ENCODE peak calls at places on chromosomes 2 and 18, in eight cellular contexts. One of them, this sample, is unnamed.

GRCh38 chr2:100886054-100886453 is 66.1 kb downstream of the NPAS2 start:
- DNase-seq in NCI-H1105: no peak
- DNase-seq in activated naive CD4-positive, alpha-beta T cell treated with anti-CD3 and anti-CD28 coated beads, Interleukin-2, amount 10 ng/mL, durations not matched to agents 7 days and 5 days: no peak
- DNase-seq in stimulated activated CD4-positive, alpha-beta T cell treated with anti-CD3 and anti-CD28 coated beads, Interleukin-12 subunit alpha, Interleukin-12 subunit beta, amount 100 ng/mL, for 48 hours: no peak
- DNase-seq in tibial artery: no peak
- DNase-seq in naive B cell: no peak
- DNase-seq in MG63: no peak
- DNase-seq in adrenal gland: no peak
- DNase-seq in this sample: no peak

GRCh38 chr2:72389447-72389846 is 241.8 kb upstream of the CYP26B1 start:
- DNase-seq in stimulated activated CD4-positive, alpha-beta T cell treated with anti-CD3 and anti-CD28 coated beads, Interleukin-12 subunit alpha, Interleukin-12 subunit beta, amount 100 ng/mL, for 48 hours: no peak
- DNase-seq in MG63: no peak
- DNase-seq in naive B cell: no peak
- DNase-seq in tibial artery: no peak
- DNase-seq in NCI-H1105: no peak
- DNase-seq in activated naive CD4-positive, alpha-beta T cell treated with anti-CD3 and anti-CD28 coated beads, Interleukin-2, amount 10 ng/mL, durations not matched to agents 7 days and 5 days: no peak
- DNase-seq in adrenal gland: no peak
- DNase-seq in this sample: no peak

GRCh38 chr2:234412726-234413125 is 84.2 kb downstream of the ARL4C start:
- DNase-seq in stimulated activated CD4-positive, alpha-beta T cell treated with anti-CD3 and anti-CD28 coated beads, Interleukin-12 subunit alpha, Interleukin-12 subunit beta, amount 100 ng/mL, for 48 hours: no peak
- DNase-seq in NCI-H1105: no peak
- DNase-seq in MG63: peak; percentile 92
- DNase-seq in naive B cell: no peak
- DNase-seq in adrenal gland: no peak
- DNase-seq in tibial artery: no peak
- DNase-seq in activated naive CD4-positive, alpha-beta T cell treated with anti-CD3 and anti-CD28 coated beads, Interleukin-2, amount 10 ng/mL, durations not matched to agents 7 days and 5 days: no peak
- DNase-seq in this sample: no peak

GRCh38 chr2:42938671-42939370 is 146.4 kb upstream of the HAAO start:
- DNase-seq in activated naive CD4-positive, alpha-beta T cell treated with anti-CD3 and anti-CD28 coated beads, Interleukin-2, amount 10 ng/mL, durations not matched to agents 7 days and 5 days: no peak
- DNase-seq in adrenal gland: no peak
- DNase-seq in naive B cell: no peak
- DNase-seq in tibial artery: no peak
- DNase-seq in stimulated activated CD4-positive, alpha-beta T cell treated with anti-CD3 and anti-CD28 coated beads, Interleukin-12 subunit alpha, Interleukin-12 subunit beta, amount 100 ng/mL, for 48 hours: no peak
- DNase-seq in NCI-H1105: no peak
- DNase-seq in MG63: no peak
- DNase-seq in this sample: no peak

GRCh38 chr18:80233899-80234298 is 13.4 kb downstream of the PARD6G start:
- DNase-seq in naive B cell: no peak
- DNase-seq in activated naive CD4-positive, alpha-beta T cell treated with anti-CD3 and anti-CD28 coated beads, Interleukin-2, amount 10 ng/mL, durations not matched to agents 7 days and 5 days: no peak
- DNase-seq in tibial artery: no peak
- DNase-seq in MG63: no peak
- DNase-seq in adrenal gland: no peak
- DNase-seq in NCI-H1105: no peak
- DNase-seq in stimulated activated CD4-positive, alpha-beta T cell treated with anti-CD3 and anti-CD28 coated beads, Interleukin-12 subunit alpha, Interleukin-12 subunit beta, amount 100 ng/mL, for 48 hours: no peak
- DNase-seq in this sample: no peak

GRCh38 chr18:68298340-68298739 is 416.6 kb downstream of the TMX3 start:
- DNase-seq in activated naive CD4-positive, alpha-beta T cell treated with anti-CD3 and anti-CD28 coated beads, Interleukin-2, amount 10 ng/mL, durations not matched to agents 7 days and 5 days: no peak
- DNase-seq in naive B cell: no peak
- DNase-seq in MG63: no peak
- DNase-seq in NCI-H1105: no peak
- DNase-seq in stimulated activated CD4-positive, alpha-beta T cell treated with anti-CD3 and anti-CD28 coated beads, Interleukin-12 subunit alpha, Interleukin-12 subunit beta, amount 100 ng/mL, for 48 hours: no peak
- DNase-seq in tibial artery: no peak
- DNase-seq in adrenal gland: no peak
- DNase-seq in this sample: no peak

GRCh38 chr2:101587251-101587650 is 110.3 kb upstream of the MAP4K4 start:
- DNase-seq in tibial artery: no peak
- DNase-seq in NCI-H1105: no peak
- DNase-seq in adrenal gland: no peak
- DNase-seq in stimulated activated CD4-positive, alpha-beta T cell treated with anti-CD3 and anti-CD28 coated beads, Interleukin-12 subunit alpha, Interleukin-12 subunit beta, amount 100 ng/mL, for 48 hours: no peak
- DNase-seq in activated naive CD4-positive, alpha-beta T cell treated with anti-CD3 and anti-CD28 coated beads, Interleukin-2, amount 10 ng/mL, durations not matched to agents 7 days and 5 days: no peak
- DNase-seq in MG63: no peak
- DNase-seq in naive B cell: no peak
- DNase-seq in this sample: no peak

GRCh38 chr2:124024491-124025348 is at the start of gene CNTNAP5:
- DNase-seq in stimulated activated CD4-positive, alpha-beta T cell treated with anti-CD3 and anti-CD28 coated beads, Interleukin-12 subunit alpha, Interleukin-12 subunit beta, amount 100 ng/mL, for 48 hours: no peak
- DNase-seq in MG63: peak; percentile 65
- DNase-seq in adrenal gland: peak; percentile 56
- DNase-seq in naive B cell: no peak
- DNase-seq in activated naive CD4-positive, alpha-beta T cell treated with anti-CD3 and anti-CD28 coated beads, Interleukin-2, amount 10 ng/mL, durations not matched to agents 7 days and 5 days: peak; percentile 55
- DNase-seq in NCI-H1105: peak; percentile 71
- DNase-seq in tibial artery: no peak
- DNase-seq in this sample: no peak

GRCh38 chr2:199956062-199956380 is 639 bp downstream of the MAIP1 start:
- DNase-seq in adrenal gland: no peak
- DNase-seq in NCI-H1105: no peak
- DNase-seq in stimulated activated CD4-positive, alpha-beta T cell treated with anti-CD3 and anti-CD28 coated beads, Interleukin-12 subunit alpha, Interleukin-12 subunit beta, amount 100 ng/mL, for 48 hours: no peak
- DNase-seq in naive B cell: no peak
- DNase-seq in activated naive CD4-positive, alpha-beta T cell treated with anti-CD3 and anti-CD28 coated beads, Interleukin-2, amount 10 ng/mL, durations not matched to agents 7 days and 5 days: no peak
- DNase-seq in tibial artery: no peak
- DNase-seq in MG63: no peak
- DNase-seq in this sample: no peak

GRCh38 chr2:47203996-47204395 is 48.9 kb upstream of the STPG4 start:
- DNase-seq in stimulated activated CD4-positive, alpha-beta T cell treated with anti-CD3 and anti-CD28 coated beads, Interleukin-12 subunit alpha, Interleukin-12 subunit beta, amount 100 ng/mL, for 48 hours: no peak
- DNase-seq in NCI-H1105: no peak
- DNase-seq in tibial artery: no peak
- DNase-seq in MG63: no peak
- DNase-seq in adrenal gland: no peak
- DNase-seq in naive B cell: no peak
- DNase-seq in activated naive CD4-positive, alpha-beta T cell treated with anti-CD3 and anti-CD28 coated beads, Interleukin-2, amount 10 ng/mL, durations not matched to agents 7 days and 5 days: no peak
- DNase-seq in this sample: no peak

GRCh38 chr2:68432696-68433658 is 34.1 kb downstream of the FBXO48 start:
- DNase-seq in tibial artery: no peak
- DNase-seq in NCI-H1105: no peak
- DNase-seq in naive B cell: no peak
- DNase-seq in MG63: no peak
- DNase-seq in stimulated activated CD4-positive, alpha-beta T cell treated with anti-CD3 and anti-CD28 coated beads, Interleukin-12 subunit alpha, Interleukin-12 subunit beta, amount 100 ng/mL, for 48 hours: no peak
- DNase-seq in adrenal gland: no peak
- DNase-seq in activated naive CD4-positive, alpha-beta T cell treated with anti-CD3 and anti-CD28 coated beads, Interleukin-2, amount 10 ng/mL, durations not matched to agents 7 days and 5 days: no peak
- DNase-seq in this sample: no peak

GRCh38 chr2:224363281-224363680 is 38.6 kb downstream of the FAM124B start:
- DNase-seq in activated naive CD4-positive, alpha-beta T cell treated with anti-CD3 and anti-CD28 coated beads, Interleukin-2, amount 10 ng/mL, durations not matched to agents 7 days and 5 days: no peak
- DNase-seq in adrenal gland: no peak
- DNase-seq in NCI-H1105: no peak
- DNase-seq in stimulated activated CD4-positive, alpha-beta T cell treated with anti-CD3 and anti-CD28 coated beads, Interleukin-12 subunit alpha, Interleukin-12 subunit beta, amount 100 ng/mL, for 48 hours: no peak
- DNase-seq in tibial artery: no peak
- DNase-seq in MG63: no peak
- DNase-seq in naive B cell: no peak
- DNase-seq in this sample: no peak

GRCh38 chr2:8303322-8303832 is 378.5 kb upstream of the ID2 start:
- DNase-seq in tibial artery: peak; percentile 87
- DNase-seq in NCI-H1105: no peak
- DNase-seq in stimulated activated CD4-positive, alpha-beta T cell treated with anti-CD3 and anti-CD28 coated beads, Interleukin-12 subunit alpha, Interleukin-12 subunit beta, amount 100 ng/mL, for 48 hours: peak; percentile 56
- DNase-seq in MG63: no peak
- DNase-seq in adrenal gland: peak; percentile 66
- DNase-seq in activated naive CD4-positive, alpha-beta T cell treated with anti-CD3 and anti-CD28 coated beads, Interleukin-2, amount 10 ng/mL, durations not matched to agents 7 days and 5 days: peak; percentile 87
- DNase-seq in naive B cell: peak; percentile 80
- DNase-seq in this sample: peak; percentile 95

GRCh38 chr2:174692256-174692830 is 71.9 kb downstream of the CHRNA1 start:
- DNase-seq in activated naive CD4-positive, alpha-beta T cell treated with anti-CD3 and anti-CD28 coated beads, Interleukin-2, amount 10 ng/mL, durations not matched to agents 7 days and 5 days: no peak
- DNase-seq in naive B cell: no peak
- DNase-seq in MG63: peak; percentile 62
- DNase-seq in tibial artery: no peak
- DNase-seq in stimulated activated CD4-positive, alpha-beta T cell treated with anti-CD3 and anti-CD28 coated beads, Interleukin-12 subunit alpha, Interleukin-12 subunit beta, amount 100 ng/mL, for 48 hours: no peak
- DNase-seq in adrenal gland: no peak
- DNase-seq in NCI-H1105: no peak
- DNase-seq in this sample: no peak

GRCh38 chr2:152606965-152607364 is 110.3 kb downstream of the PRPF40A start:
- DNase-seq in activated naive CD4-positive, alpha-beta T cell treated with anti-CD3 and anti-CD28 coated beads, Interleukin-2, amount 10 ng/mL, durations not matched to agents 7 days and 5 days: no peak
- DNase-seq in stimulated activated CD4-positive, alpha-beta T cell treated with anti-CD3 and anti-CD28 coated beads, Interleukin-12 subunit alpha, Interleukin-12 subunit beta, amount 100 ng/mL, for 48 hours: no peak
- DNase-seq in tibial artery: no peak
- DNase-seq in naive B cell: no peak
- DNase-seq in MG63: no peak
- DNase-seq in NCI-H1105: no peak
- DNase-seq in adrenal gland: no peak
- DNase-seq in this sample: no peak

GRCh38 chr2:195390686-195391085 is 266.3 kb upstream of the SLC39A10 start:
- DNase-seq in adrenal gland: no peak
- DNase-seq in MG63: no peak
- DNase-seq in tibial artery: no peak
- DNase-seq in NCI-H1105: no peak
- DNase-seq in naive B cell: no peak
- DNase-seq in activated naive CD4-positive, alpha-beta T cell treated with anti-CD3 and anti-CD28 coated beads, Interleukin-2, amount 10 ng/mL, durations not matched to agents 7 days and 5 days: no peak
- DNase-seq in stimulated activated CD4-positive, alpha-beta T cell treated with anti-CD3 and anti-CD28 coated beads, Interleukin-12 subunit alpha, Interleukin-12 subunit beta, amount 100 ng/mL, for 48 hours: no peak
- DNase-seq in this sample: no peak

GRCh38 chr2:74516070-74516633 is 1.9 kb downstream of the TLX2 start:
- DNase-seq in naive B cell: peak; percentile 64
- DNase-seq in activated naive CD4-positive, alpha-beta T cell treated with anti-CD3 and anti-CD28 coated beads, Interleukin-2, amount 10 ng/mL, durations not matched to agents 7 days and 5 days: peak; percentile 84
- DNase-seq in NCI-H1105: no peak
- DNase-seq in MG63: no peak
- DNase-seq in tibial artery: peak; percentile 67
- DNase-seq in stimulated activated CD4-positive, alpha-beta T cell treated with anti-CD3 and anti-CD28 coated beads, Interleukin-12 subunit alpha, Interleukin-12 subunit beta, amount 100 ng/mL, for 48 hours: peak; percentile 70
- DNase-seq in adrenal gland: peak; percentile 69
- DNase-seq in this sample: no peak

GRCh38 chr2:235641333-235641732 is 147.5 kb downstream of the AGAP1 start:
- DNase-seq in MG63: peak; percentile 22
- DNase-seq in activated naive CD4-positive, alpha-beta T cell treated with anti-CD3 and anti-CD28 coated beads, Interleukin-2, amount 10 ng/mL, durations not matched to agents 7 days and 5 days: no peak
- DNase-seq in stimulated activated CD4-positive, alpha-beta T cell treated with anti-CD3 and anti-CD28 coated beads, Interleukin-12 subunit alpha, Interleukin-12 subunit beta, amount 100 ng/mL, for 48 hours: no peak
- DNase-seq in tibial artery: no peak
- DNase-seq in adrenal gland: no peak
- DNase-seq in NCI-H1105: no peak
- DNase-seq in naive B cell: no peak
- DNase-seq in this sample: no peak

GRCh38 chr2:113818382-113818951 is 62.0 kb upstream of the SLC35F5 start:
- DNase-seq in NCI-H1105: no peak
- DNase-seq in naive B cell: no peak
- DNase-seq in activated naive CD4-positive, alpha-beta T cell treated with anti-CD3 and anti-CD28 coated beads, Interleukin-2, amount 10 ng/mL, durations not matched to agents 7 days and 5 days: no peak
- DNase-seq in tibial artery: no peak
- DNase-seq in MG63: peak; percentile 95
- DNase-seq in stimulated activated CD4-positive, alpha-beta T cell treated with anti-CD3 and anti-CD28 coated beads, Interleukin-12 subunit alpha, Interleukin-12 subunit beta, amount 100 ng/mL, for 48 hours: no peak
- DNase-seq in adrenal gland: peak; percentile 93
- DNase-seq in this sample: no peak

GRCh38 chr2:170247882-170248393 is 70.0 kb downstream of the MYO3B start:
- DNase-seq in MG63: no peak
- DNase-seq in naive B cell: no peak
- DNase-seq in activated naive CD4-positive, alpha-beta T cell treated with anti-CD3 and anti-CD28 coated beads, Interleukin-2, amount 10 ng/mL, durations not matched to agents 7 days and 5 days: no peak
- DNase-seq in NCI-H1105: no peak
- DNase-seq in stimulated activated CD4-positive, alpha-beta T cell treated with anti-CD3 and anti-CD28 coated beads, Interleukin-12 subunit alpha, Interleukin-12 subunit beta, amount 100 ng/mL, for 48 hours: no peak
- DNase-seq in adrenal gland: no peak
- DNase-seq in tibial artery: no peak
- DNase-seq in this sample: peak; percentile 80

GRCh38 chr2:126649101-126649500 is 6.9 kb upstream of the GYPC start:
- DNase-seq in naive B cell: no peak
- DNase-seq in NCI-H1105: no peak
- DNase-seq in stimulated activated CD4-positive, alpha-beta T cell treated with anti-CD3 and anti-CD28 coated beads, Interleukin-12 subunit alpha, Interleukin-12 subunit beta, amount 100 ng/mL, for 48 hours: no peak
- DNase-seq in MG63: no peak
- DNase-seq in adrenal gland: no peak
- DNase-seq in tibial artery: no peak
- DNase-seq in activated naive CD4-positive, alpha-beta T cell treated with anti-CD3 and anti-CD28 coated beads, Interleukin-2, amount 10 ng/mL, durations not matched to agents 7 days and 5 days: no peak
- DNase-seq in this sample: no peak

GRCh38 chr2:138415891-138416494 is 85.6 kb upstream of the SPOPL start:
- DNase-seq in stimulated activated CD4-positive, alpha-beta T cell treated with anti-CD3 and anti-CD28 coated beads, Interleukin-12 subunit alpha, Interleukin-12 subunit beta, amount 100 ng/mL, for 48 hours: no peak
- DNase-seq in tibial artery: no peak
- DNase-seq in NCI-H1105: no peak
- DNase-seq in activated naive CD4-positive, alpha-beta T cell treated with anti-CD3 and anti-CD28 coated beads, Interleukin-2, amount 10 ng/mL, durations not matched to agents 7 days and 5 days: no peak
- DNase-seq in MG63: no peak
- DNase-seq in adrenal gland: no peak
- DNase-seq in naive B cell: no peak
- DNase-seq in this sample: no peak

GRCh38 chr18:76339246-76339620 is 155.8 kb downstream of the ZNF516 start:
- DNase-seq in naive B cell: no peak
- DNase-seq in activated naive CD4-positive, alpha-beta T cell treated with anti-CD3 and anti-CD28 coated beads, Interleukin-2, amount 10 ng/mL, durations not matched to agents 7 days and 5 days: no peak
- DNase-seq in MG63: no peak
- DNase-seq in adrenal gland: no peak
- DNase-seq in tibial artery: no peak
- DNase-seq in NCI-H1105: no peak
- DNase-seq in stimulated activated CD4-positive, alpha-beta T cell treated with anti-CD3 and anti-CD28 coated beads, Interleukin-12 subunit alpha, Interleukin-12 subunit beta, amount 100 ng/mL, for 48 hours: no peak
- DNase-seq in this sample: no peak

GRCh38 chr18:10094154-10094553 is 180.3 kb downstream of the VAPA start:
- DNase-seq in tibial artery: no peak
- DNase-seq in naive B cell: no peak
- DNase-seq in MG63: peak; percentile 30
- DNase-seq in NCI-H1105: no peak
- DNase-seq in adrenal gland: no peak
- DNase-seq in stimulated activated CD4-positive, alpha-beta T cell treated with anti-CD3 and anti-CD28 coated beads, Interleukin-12 subunit alpha, Interleukin-12 subunit beta, amount 100 ng/mL, for 48 hours: no peak
- DNase-seq in activated naive CD4-positive, alpha-beta T cell treated with anti-CD3 and anti-CD28 coated beads, Interleukin-2, amount 10 ng/mL, durations not matched to agents 7 days and 5 days: no peak
- DNase-seq in this sample: no peak

GRCh38 chr2:230130668-230131364 is 62.1 kb upstream of the SLC16A14 start:
- DNase-seq in adrenal gland: peak; percentile 94
- DNase-seq in NCI-H1105: no peak
- DNase-seq in MG63: peak; percentile 91
- DNase-seq in naive B cell: no peak
- DNase-seq in activated naive CD4-positive, alpha-beta T cell treated with anti-CD3 and anti-CD28 coated beads, Interleukin-2, amount 10 ng/mL, durations not matched to agents 7 days and 5 days: no peak
- DNase-seq in stimulated activated CD4-positive, alpha-beta T cell treated with anti-CD3 and anti-CD28 coated beads, Interleukin-12 subunit alpha, Interleukin-12 subunit beta, amount 100 ng/mL, for 48 hours: no peak
- DNase-seq in tibial artery: peak; percentile 79
- DNase-seq in this sample: no peak

GRCh38 chr2:172070936-172071335 is 14.4 kb upstream of the DLX1 start:
- DNase-seq in tibial artery: no peak
- DNase-seq in naive B cell: no peak
- DNase-seq in NCI-H1105: no peak
- DNase-seq in stimulated activated CD4-positive, alpha-beta T cell treated with anti-CD3 and anti-CD28 coated beads, Interleukin-12 subunit alpha, Interleukin-12 subunit beta, amount 100 ng/mL, for 48 hours: no peak
- DNase-seq in adrenal gland: no peak
- DNase-seq in activated naive CD4-positive, alpha-beta T cell treated with anti-CD3 and anti-CD28 coated beads, Interleukin-2, amount 10 ng/mL, durations not matched to agents 7 days and 5 days: no peak
- DNase-seq in MG63: no peak
- DNase-seq in this sample: no peak

GRCh38 chr18:48228841-48229240 is 180.3 kb downstream of the ZBTB7C start:
- DNase-seq in naive B cell: no peak
- DNase-seq in activated naive CD4-positive, alpha-beta T cell treated with anti-CD3 and anti-CD28 coated beads, Interleukin-2, amount 10 ng/mL, durations not matched to agents 7 days and 5 days: no peak
- DNase-seq in stimulated activated CD4-positive, alpha-beta T cell treated with anti-CD3 and anti-CD28 coated beads, Interleukin-12 subunit alpha, Interleukin-12 subunit beta, amount 100 ng/mL, for 48 hours: no peak
- DNase-seq in adrenal gland: no peak
- DNase-seq in tibial artery: no peak
- DNase-seq in MG63: no peak
- DNase-seq in NCI-H1105: no peak
- DNase-seq in this sample: no peak

GRCh38 chr2:85755122-85756027 is 1.6 kb downstream of the ATOH8 start:
- DNase-seq in NCI-H1105: no peak
- DNase-seq in tibial artery: peak; percentile 68
- DNase-seq in adrenal gland: no peak
- DNase-seq in stimulated activated CD4-positive, alpha-beta T cell treated with anti-CD3 and anti-CD28 coated beads, Interleukin-12 subunit alpha, Interleukin-12 subunit beta, amount 100 ng/mL, for 48 hours: no peak
- DNase-seq in activated naive CD4-positive, alpha-beta T cell treated with anti-CD3 and anti-CD28 coated beads, Interleukin-2, amount 10 ng/mL, durations not matched to agents 7 days and 5 days: peak; percentile 30
- DNase-seq in MG63: peak; percentile 75
- DNase-seq in naive B cell: peak; percentile 11
- DNase-seq in this sample: no peak

GRCh38 chr18:3771121-3771971 is 321.4 kb downstream of the TGIF1 start:
- DNase-seq in adrenal gland: peak; percentile 92
- DNase-seq in tibial artery: peak; percentile 91
- DNase-seq in stimulated activated CD4-positive, alpha-beta T cell treated with anti-CD3 and anti-CD28 coated beads, Interleukin-12 subunit alpha, Interleukin-12 subunit beta, amount 100 ng/mL, for 48 hours: peak; percentile 84
- DNase-seq in NCI-H1105: no peak
- DNase-seq in activated naive CD4-positive, alpha-beta T cell treated with anti-CD3 and anti-CD28 coated beads, Interleukin-2, amount 10 ng/mL, durations not matched to agents 7 days and 5 days: peak; percentile 81
- DNase-seq in naive B cell: peak; percentile 27
- DNase-seq in MG63: peak; percentile 80
- DNase-seq in this sample: peak; percentile 12

GRCh38 chr18:29439398-29439797 is 1262.5 kb upstream of the CDH2 start:
- DNase-seq in stimulated activated CD4-positive, alpha-beta T cell treated with anti-CD3 and anti-CD28 coated beads, Interleukin-12 subunit alpha, Interleukin-12 subunit beta, amount 100 ng/mL, for 48 hours: no peak
- DNase-seq in activated naive CD4-positive, alpha-beta T cell treated with anti-CD3 and anti-CD28 coated beads, Interleukin-2, amount 10 ng/mL, durations not matched to agents 7 days and 5 days: no peak
- DNase-seq in NCI-H1105: no peak
- DNase-seq in tibial artery: no peak
- DNase-seq in MG63: no peak
- DNase-seq in adrenal gland: no peak
- DNase-seq in naive B cell: no peak
- DNase-seq in this sample: no peak

GRCh38 chr2:47657886-47658577 is 124.9 kb upstream of the MSH6 start:
- DNase-seq in activated naive CD4-positive, alpha-beta T cell treated with anti-CD3 and anti-CD28 coated beads, Interleukin-2, amount 10 ng/mL, durations not matched to agents 7 days and 5 days: no peak
- DNase-seq in adrenal gland: no peak
- DNase-seq in naive B cell: no peak
- DNase-seq in stimulated activated CD4-positive, alpha-beta T cell treated with anti-CD3 and anti-CD28 coated beads, Interleukin-12 subunit alpha, Interleukin-12 subunit beta, amount 100 ng/mL, for 48 hours: no peak
- DNase-seq in tibial artery: no peak
- DNase-seq in MG63: no peak
- DNase-seq in NCI-H1105: no peak
- DNase-seq in this sample: no peak

GRCh38 chr2:136114392-136114791 is 3.6 kb downstream of the CXCR4 start:
- DNase-seq in NCI-H1105: no peak
- DNase-seq in tibial artery: no peak
- DNase-seq in MG63: no peak
- DNase-seq in adrenal gland: no peak
- DNase-seq in activated naive CD4-positive, alpha-beta T cell treated with anti-CD3 and anti-CD28 coated beads, Interleukin-2, amount 10 ng/mL, durations not matched to agents 7 days and 5 days: no peak
- DNase-seq in stimulated activated CD4-positive, alpha-beta T cell treated with anti-CD3 and anti-CD28 coated beads, Interleukin-12 subunit alpha, Interleukin-12 subunit beta, amount 100 ng/mL, for 48 hours: no peak
- DNase-seq in naive B cell: no peak
- DNase-seq in this sample: no peak

GRCh38 chr18:10201655-10202054 is 252.8 kb upstream of the APCDD1 start:
- DNase-seq in NCI-H1105: no peak
- DNase-seq in MG63: no peak
- DNase-seq in naive B cell: no peak
- DNase-seq in tibial artery: no peak
- DNase-seq in stimulated activated CD4-positive, alpha-beta T cell treated with anti-CD3 and anti-CD28 coated beads, Interleukin-12 subunit alpha, Interleukin-12 subunit beta, amount 100 ng/mL, for 48 hours: no peak
- DNase-seq in activated naive CD4-positive, alpha-beta T cell treated with anti-CD3 and anti-CD28 coated beads, Interleukin-2, amount 10 ng/mL, durations not matched to agents 7 days and 5 days: no peak
- DNase-seq in adrenal gland: no peak
- DNase-seq in this sample: no peak

GRCh38 chr2:232659359-232659758 is 26.0 kb downstream of the EFHD1 start:
- DNase-seq in NCI-H1105: no peak
- DNase-seq in naive B cell: no peak
- DNase-seq in tibial artery: no peak
- DNase-seq in MG63: no peak
- DNase-seq in stimulated activated CD4-positive, alpha-beta T cell treated with anti-CD3 and anti-CD28 coated beads, Interleukin-12 subunit alpha, Interleukin-12 subunit beta, amount 100 ng/mL, for 48 hours: no peak
- DNase-seq in activated naive CD4-positive, alpha-beta T cell treated with anti-CD3 and anti-CD28 coated beads, Interleukin-2, amount 10 ng/mL, durations not matched to agents 7 days and 5 days: no peak
- DNase-seq in adrenal gland: no peak
- DNase-seq in this sample: no peak